ENCODE peak calls at places on chromosome 7, in six cellular contexts. One of them, this sample, is unnamed.
A peak's percentile ranks its signal among the peaks of the same experiment; 100 is the strongest.

GRCh38 chr7:21426286-21426957 is 1.5 kb upstream of the SP4 start:
- DNase-seq in mammary epithelial cell: peak; percentile 23
- DNase-seq in activated CD8-positive, alpha-beta T cell treated with anti-CD3 and anti-CD28 coated beads for 36 hours: no peak
- DNase-seq in GM23338: peak; percentile 62
- DNase-seq in progenitor cell of endocrine pancreas: no peak
- DNase-seq in transverse colon: no peak
- DNase-seq in this sample: no peak

GRCh38 chr7:2313450-2314208 is 612 bp downstream of the SNX8 start:
- DNase-seq in mammary epithelial cell: peak; percentile 24
- DNase-seq in activated CD8-positive, alpha-beta T cell treated with anti-CD3 and anti-CD28 coated beads for 36 hours: peak; percentile 13
- DNase-seq in GM23338: no peak
- DNase-seq in progenitor cell of endocrine pancreas: no peak
- DNase-seq in transverse colon: peak; percentile 35
- DNase-seq in this sample: peak; percentile 35

GRCh38 chr7:17520941-17521340 is 222.5 kb downstream of the AHR start:
- DNase-seq in mammary epithelial cell: no peak
- DNase-seq in activated CD8-positive, alpha-beta T cell treated with anti-CD3 and anti-CD28 coated beads for 36 hours: no peak
- DNase-seq in GM23338: no peak
- DNase-seq in progenitor cell of endocrine pancreas: no peak
- DNase-seq in transverse colon: no peak
- DNase-seq in this sample: no peak

GRCh38 chr7:92402920-92403759 is 44.1 kb upstream of the GATAD1 start:
- DNase-seq in mammary epithelial cell: peak; percentile 66
- DNase-seq in activated CD8-positive, alpha-beta T cell treated with anti-CD3 and anti-CD28 coated beads for 36 hours: no peak
- DNase-seq in GM23338: peak; percentile 32
- DNase-seq in progenitor cell of endocrine pancreas: no peak
- DNase-seq in transverse colon: no peak
- DNase-seq in this sample: no peak

GRCh38 chr7:45691155-45691656 is 117.0 kb downstream of the ADCY1 start:
- DNase-seq in mammary epithelial cell: no peak
- DNase-seq in activated CD8-positive, alpha-beta T cell treated with anti-CD3 and anti-CD28 coated beads for 36 hours: no peak
- DNase-seq in GM23338: no peak
- DNase-seq in progenitor cell of endocrine pancreas: no peak
- DNase-seq in transverse colon: no peak
- DNase-seq in this sample: no peak

GRCh38 chr7:64626557-64626956 is 39.4 kb upstream of the ZNF107 start:
- DNase-seq in mammary epithelial cell: no peak
- DNase-seq in activated CD8-positive, alpha-beta T cell treated with anti-CD3 and anti-CD28 coated beads for 36 hours: no peak
- DNase-seq in GM23338: no peak
- DNase-seq in progenitor cell of endocrine pancreas: no peak
- DNase-seq in transverse colon: no peak
- DNase-seq in this sample: no peak

GRCh38 chr7:4080954-4081353 is 601.1 kb upstream of the FOXK1 start:
- DNase-seq in mammary epithelial cell: no peak
- DNase-seq in activated CD8-positive, alpha-beta T cell treated with anti-CD3 and anti-CD28 coated beads for 36 hours: no peak
- DNase-seq in GM23338: peak; percentile 40
- DNase-seq in progenitor cell of endocrine pancreas: no peak
- DNase-seq in transverse colon: no peak
- DNase-seq in this sample: no peak

GRCh38 chr7:114481995-114482394 is 67.4 kb downstream of the FOXP2 start:
- DNase-seq in mammary epithelial cell: peak; percentile 42
- DNase-seq in activated CD8-positive, alpha-beta T cell treated with anti-CD3 and anti-CD28 coated beads for 36 hours: no peak
- DNase-seq in GM23338: no peak
- DNase-seq in progenitor cell of endocrine pancreas: no peak
- DNase-seq in transverse colon: no peak
- DNase-seq in this sample: no peak

GRCh38 chr7:17370901-17371550 is 72.6 kb downstream of the AHR start:
- DNase-seq in mammary epithelial cell: no peak
- DNase-seq in activated CD8-positive, alpha-beta T cell treated with anti-CD3 and anti-CD28 coated beads for 36 hours: no peak
- DNase-seq in GM23338: no peak
- DNase-seq in progenitor cell of endocrine pancreas: no peak
- DNase-seq in transverse colon: no peak
- DNase-seq in this sample: no peak

GRCh38 chr7:126449621-126450268 is 803.0 kb downstream of the GRM8 start:
- DNase-seq in mammary epithelial cell: no peak
- DNase-seq in activated CD8-positive, alpha-beta T cell treated with anti-CD3 and anti-CD28 coated beads for 36 hours: no peak
- DNase-seq in GM23338: no peak
- DNase-seq in progenitor cell of endocrine pancreas: no peak
- DNase-seq in transverse colon: no peak
- DNase-seq in this sample: no peak

GRCh38 chr7:155860840-155861479 is 48.7 kb upstream of the SHH start:
- DNase-seq in mammary epithelial cell: peak; percentile 52
- DNase-seq in activated CD8-positive, alpha-beta T cell treated with anti-CD3 and anti-CD28 coated beads for 36 hours: no peak
- DNase-seq in GM23338: no peak
- DNase-seq in progenitor cell of endocrine pancreas: no peak
- DNase-seq in transverse colon: no peak
- DNase-seq in this sample: no peak

GRCh38 chr7:111223802-111224253 is 132.9 kb downstream of the LRRN3 start:
- DNase-seq in mammary epithelial cell: no peak
- DNase-seq in activated CD8-positive, alpha-beta T cell treated with anti-CD3 and anti-CD28 coated beads for 36 hours: no peak
- DNase-seq in GM23338: no peak
- DNase-seq in progenitor cell of endocrine pancreas: no peak
- DNase-seq in transverse colon: no peak
- DNase-seq in this sample: no peak

GRCh38 chr7:30134523-30135270 is at the start of gene MTURN:
- DNase-seq in mammary epithelial cell: peak; percentile 76
- DNase-seq in activated CD8-positive, alpha-beta T cell treated with anti-CD3 and anti-CD28 coated beads for 36 hours: peak; percentile 87
- DNase-seq in GM23338: peak; percentile 98
- DNase-seq in progenitor cell of endocrine pancreas: peak; percentile 83
- DNase-seq in transverse colon: peak; percentile 92
- DNase-seq in this sample: peak; percentile 93

GRCh38 chr7:132080467-132080866 is 495.8 kb downstream of the PLXNA4 start:
- DNase-seq in mammary epithelial cell: no peak
- DNase-seq in activated CD8-positive, alpha-beta T cell treated with anti-CD3 and anti-CD28 coated beads for 36 hours: no peak
- DNase-seq in GM23338: no peak
- DNase-seq in progenitor cell of endocrine pancreas: no peak
- DNase-seq in transverse colon: no peak
- DNase-seq in this sample: no peak

GRCh38 chr7:121428857-121429489 is 32.9 kb upstream of the FAM3C start:
- DNase-seq in mammary epithelial cell: peak; percentile 5
- DNase-seq in activated CD8-positive, alpha-beta T cell treated with anti-CD3 and anti-CD28 coated beads for 36 hours: no peak
- DNase-seq in GM23338: no peak
- DNase-seq in progenitor cell of endocrine pancreas: no peak
- DNase-seq in transverse colon: no peak
- DNase-seq in this sample: no peak

GRCh38 chr7:28037220-28038010 is 143.2 kb downstream of the JAZF1 start:
- DNase-seq in mammary epithelial cell: peak; percentile 96
- DNase-seq in activated CD8-positive, alpha-beta T cell treated with anti-CD3 and anti-CD28 coated beads for 36 hours: peak; percentile 48
- DNase-seq in GM23338: no peak
- DNase-seq in progenitor cell of endocrine pancreas: no peak
- DNase-seq in transverse colon: no peak
- DNase-seq in this sample: no peak

GRCh38 chr7:92875719-92876118 is 39.3 kb upstream of the CDK6 start:
- DNase-seq in mammary epithelial cell: peak; percentile 94
- DNase-seq in activated CD8-positive, alpha-beta T cell treated with anti-CD3 and anti-CD28 coated beads for 36 hours: peak; percentile 45
- DNase-seq in GM23338: no peak
- DNase-seq in progenitor cell of endocrine pancreas: no peak
- DNase-seq in transverse colon: no peak
- DNase-seq in this sample: no peak

GRCh38 chr7:95045236-95045923 is 138.0 kb downstream of the PPP1R9A start:
- DNase-seq in mammary epithelial cell: peak; percentile 1
- DNase-seq in activated CD8-positive, alpha-beta T cell treated with anti-CD3 and anti-CD28 coated beads for 36 hours: peak; percentile 1
- DNase-seq in GM23338: peak; percentile 44
- DNase-seq in progenitor cell of endocrine pancreas: no peak
- DNase-seq in transverse colon: peak; percentile 16
- DNase-seq in this sample: no peak

GRCh38 chr7:23472974-23473847 is 2.9 kb upstream of the IGF2BP3 start:
- DNase-seq in mammary epithelial cell: peak; percentile 15
- DNase-seq in activated CD8-positive, alpha-beta T cell treated with anti-CD3 and anti-CD28 coated beads for 36 hours: no peak
- DNase-seq in GM23338: no peak
- DNase-seq in progenitor cell of endocrine pancreas: no peak
- DNase-seq in transverse colon: no peak
- DNase-seq in this sample: no peak

GRCh38 chr7:128266891-128267839 is 26.1 kb downstream of the LEP start:
- DNase-seq in mammary epithelial cell: peak; percentile 67
- DNase-seq in activated CD8-positive, alpha-beta T cell treated with anti-CD3 and anti-CD28 coated beads for 36 hours: no peak
- DNase-seq in GM23338: peak; percentile 81
- DNase-seq in progenitor cell of endocrine pancreas: no peak
- DNase-seq in transverse colon: peak; percentile 43
- DNase-seq in this sample: peak; percentile 66

GRCh38 chr7:139853576-139854511 is 24.8 kb downstream of the TBXAS1 start:
- DNase-seq in mammary epithelial cell: peak; percentile 51
- DNase-seq in activated CD8-positive, alpha-beta T cell treated with anti-CD3 and anti-CD28 coated beads for 36 hours: no peak
- DNase-seq in GM23338: no peak
- DNase-seq in progenitor cell of endocrine pancreas: no peak
- DNase-seq in transverse colon: peak; percentile 44
- DNase-seq in this sample: no peak

DNA sequence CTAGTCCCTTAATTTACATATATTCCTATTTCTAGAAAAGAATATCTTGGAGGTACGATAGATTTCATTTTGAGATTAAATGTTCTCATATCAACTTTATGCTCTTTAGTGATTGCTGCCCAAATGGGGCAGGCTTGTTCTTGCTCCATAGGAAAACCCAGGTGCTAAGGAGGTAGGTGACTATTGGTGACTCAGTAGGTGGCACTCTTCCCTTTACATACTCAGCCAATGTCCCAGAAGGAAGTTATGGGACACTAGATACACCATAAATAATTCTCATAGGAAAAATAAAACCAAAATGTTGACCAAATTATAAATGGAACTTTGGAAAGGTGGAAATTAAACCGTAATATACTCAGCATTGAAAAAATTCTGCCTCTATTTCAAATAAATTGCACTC is 4.0 kb downstream of the SKAP2 start:
- DNase-seq in mammary epithelial cell: peak; percentile 76
- DNase-seq in activated CD8-positive, alpha-beta T cell treated with anti-CD3 and anti-CD28 coated beads for 36 hours: no peak
- DNase-seq in GM23338: peak; percentile 37
- DNase-seq in progenitor cell of endocrine pancreas: no peak
- DNase-seq in transverse colon: peak; percentile 25
- DNase-seq in this sample: no peak
- TF ChIP-seq CTCF in mammary epithelial cell: peak; percentile 52
- TF ChIP-seq CTCF in activated CD8-positive, alpha-beta T cell treated with anti-CD3 and anti-CD28 coated beads for 36 hours: no peak
- TF ChIP-seq CTCF in GM23338: peak; percentile 79
- TF ChIP-seq CTCF in progenitor cell of endocrine pancreas: peak; percentile 41
- TF ChIP-seq CTCF in transverse colon: no peak
- TF ChIP-seq CTCF in this sample: no peak

GRCh38 chr7:123748734-123749536 is at the start of gene WASL:
- DNase-seq in mammary epithelial cell: peak; percentile 90
- DNase-seq in activated CD8-positive, alpha-beta T cell treated with anti-CD3 and anti-CD28 coated beads for 36 hours: peak; percentile 86
- DNase-seq in GM23338: peak; percentile 94
- DNase-seq in progenitor cell of endocrine pancreas: peak; percentile 92
- DNase-seq in transverse colon: peak; percentile 95
- DNase-seq in this sample: peak; percentile 85
- TF ChIP-seq CTCF in mammary epithelial cell: peak; percentile 6
- TF ChIP-seq CTCF in activated CD8-positive, alpha-beta T cell treated with anti-CD3 and anti-CD28 coated beads for 36 hours: no peak
- TF ChIP-seq CTCF in GM23338: peak; percentile 14
- TF ChIP-seq CTCF in progenitor cell of endocrine pancreas: no peak
- TF ChIP-seq CTCF in transverse colon: no peak
- TF ChIP-seq CTCF in this sample: peak; percentile 25

DNA sequence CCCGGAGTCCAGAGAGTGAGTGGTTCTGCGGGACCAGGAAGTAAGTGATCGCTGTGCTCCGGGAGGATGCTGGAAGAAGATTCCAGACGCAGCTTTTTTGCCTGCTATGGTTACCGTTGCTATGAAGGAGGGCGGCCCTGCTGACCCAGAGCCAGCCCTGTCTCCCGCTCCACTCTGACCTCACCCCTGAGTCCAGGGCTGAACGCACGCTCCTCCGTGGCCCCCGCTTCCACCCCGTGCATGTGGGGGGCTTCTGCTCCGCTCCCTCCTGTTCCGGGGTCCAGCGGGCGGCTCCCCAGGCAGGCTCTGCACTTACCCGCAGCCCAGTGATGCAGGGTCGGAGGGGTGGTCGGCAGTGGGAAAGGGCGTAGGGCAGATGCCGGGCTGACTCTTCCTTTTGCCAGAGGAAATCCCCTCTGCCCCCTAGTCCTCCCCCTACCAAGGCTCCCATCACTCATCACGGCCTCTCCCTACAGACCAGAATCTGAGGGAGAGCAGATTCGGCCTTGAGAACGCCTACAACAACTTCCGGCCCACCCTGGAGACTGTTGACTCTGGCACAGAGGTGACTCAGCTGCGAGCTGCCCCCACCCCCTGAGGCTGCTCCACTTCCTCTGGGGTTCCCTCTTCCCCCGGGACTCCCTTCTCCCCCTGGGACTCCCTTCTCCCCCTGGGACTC is 2.6 kb upstream of the MUC17 start:
- DNase-seq in mammary epithelial cell: peak; percentile 78
- DNase-seq in activated CD8-positive, alpha-beta T cell treated with anti-CD3 and anti-CD28 coated beads for 36 hours: peak; percentile 92
- DNase-seq in GM23338: peak; percentile 86
- DNase-seq in progenitor cell of endocrine pancreas: no peak
- DNase-seq in transverse colon: peak; percentile 59
- DNase-seq in this sample: no peak
- TF ChIP-seq CTCF in mammary epithelial cell: no peak
- TF ChIP-seq CTCF in activated CD8-positive, alpha-beta T cell treated with anti-CD3 and anti-CD28 coated beads for 36 hours: no peak
- TF ChIP-seq CTCF in GM23338: no peak
- TF ChIP-seq CTCF in progenitor cell of endocrine pancreas: no peak
- TF ChIP-seq CTCF in transverse colon: no peak
- TF ChIP-seq CTCF in this sample: no peak

DNA sequence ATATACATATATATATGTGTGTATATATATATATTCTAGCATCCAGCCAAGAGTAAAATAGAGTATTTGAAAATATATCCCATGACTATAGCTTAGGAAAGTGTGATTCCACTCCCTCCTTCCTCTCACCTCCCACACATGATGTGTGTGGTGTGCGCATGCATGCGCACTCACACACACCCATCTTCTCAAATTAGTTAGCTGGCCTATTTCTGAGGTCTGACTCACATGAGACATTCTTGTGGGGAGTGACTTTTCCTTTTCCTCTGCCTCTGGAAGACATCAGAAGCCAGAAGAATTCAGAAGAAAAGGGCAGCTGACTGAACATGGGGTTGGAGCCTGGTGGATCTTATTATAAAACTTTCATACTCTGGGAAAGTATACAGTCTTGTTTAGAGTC is 793.5 kb upstream of the ZNF722 start:
- DNase-seq in mammary epithelial cell: no peak
- DNase-seq in activated CD8-positive, alpha-beta T cell treated with anti-CD3 and anti-CD28 coated beads for 36 hours: no peak
- DNase-seq in GM23338: no peak
- DNase-seq in progenitor cell of endocrine pancreas: no peak
- DNase-seq in transverse colon: no peak
- DNase-seq in this sample: no peak
- TF ChIP-seq CTCF in mammary epithelial cell: no peak
- TF ChIP-seq CTCF in activated CD8-positive, alpha-beta T cell treated with anti-CD3 and anti-CD28 coated beads for 36 hours: no peak
- TF ChIP-seq CTCF in GM23338: no peak
- TF ChIP-seq CTCF in progenitor cell of endocrine pancreas: no peak
- TF ChIP-seq CTCF in transverse colon: no peak
- TF ChIP-seq CTCF in this sample: no peak

GRCh38 chr7:108222236-108222892 is 92.2 kb upstream of the LAMB4 start:
- DNase-seq in mammary epithelial cell: no peak
- DNase-seq in activated CD8-positive, alpha-beta T cell treated with anti-CD3 and anti-CD28 coated beads for 36 hours: no peak
- DNase-seq in GM23338: peak; percentile 57
- DNase-seq in progenitor cell of endocrine pancreas: no peak
- DNase-seq in transverse colon: no peak
- DNase-seq in this sample: no peak
- TF ChIP-seq CTCF in mammary epithelial cell: no peak
- TF ChIP-seq CTCF in activated CD8-positive, alpha-beta T cell treated with anti-CD3 and anti-CD28 coated beads for 36 hours: no peak
- TF ChIP-seq CTCF in GM23338: peak; percentile 57
- TF ChIP-seq CTCF in progenitor cell of endocrine pancreas: no peak
- TF ChIP-seq CTCF in transverse colon: no peak
- TF ChIP-seq CTCF in this sample: no peak